ENCODE peak calls at places on chromosomes 4 and X, in seven cellular contexts. T is activated CD4-positive, alpha-beta T cell treated with anti-CD3 and anti-CD28 coated beads for 24 hours; O is GM04504; X is MM.1S; Q is A549; F is dorsolateral prefrontal cortex; H is AG10803. N is an unnamed sample.

GRCh38 chr4:38034986-38035882 is 75.0 kb downstream of the PTTG2 start:
- DNase-seq in T (peak; percentile 29), O (no peak), X (peak; percentile 73), Q (peak; percentile 35), F (no peak), H (peak; percentile 64), N (no peak)

GRCh38 chrX:861335-861890 is 230.8 kb downstream of the SHOX start:
- DNase-seq in T (no peak), O (no peak), X (no peak), Q (no peak), F (no peak), H (peak; percentile 42), N (no peak)

GRCh38 chrX:35291013-35291412 is 348.4 kb downstream of the FAM47B start:
- DNase-seq in T (no peak), O (no peak), X (no peak), Q (no peak), F (no peak), H (no peak), N (no peak)

GRCh38 chr4:100988876-100989275 is 358.4 kb downstream of the PPP3CA start:
- DNase-seq in T (no peak), O (peak; percentile 16), X (no peak), Q (no peak), F (no peak), H (peak; percentile 24), N (no peak)

GRCh38 chrX:135086197-135086854 is 34.0 kb downstream of the ETDB start:
- DNase-seq in T (peak; percentile 44), O (peak; percentile 15), X (peak; percentile 83), Q (peak; percentile 47), F (no peak), H (peak; percentile 58), N (no peak)

GRCh38 chrX:119622356-119623232 is 16.4 kb upstream of the NKRF start:
- DNase-seq in T (no peak), O (peak; percentile 39), X (no peak), Q (no peak), F (no peak), H (peak; percentile 71), N (no peak)

GRCh38 chrX:11269996-11270395 is 23.2 kb upstream of the AMELX start:
- DNase-seq in T (no peak), O (no peak), X (no peak), Q (no peak), F (no peak), H (no peak), N (no peak)

GRCh38 chr4:69532125-69532524 is 36.4 kb upstream of the UGT2B4 start:
- DNase-seq in T (no peak), O (no peak), X (no peak), Q (no peak), F (no peak), H (no peak), N (no peak)

N was measured in C1 segment of cervical spinal cord.